ENCODE peak calls at places on chromosomes 5 and 9, in nine cellular contexts. A is PC-9, G is ovary, J is AG04449, E is mucosa of descending colon, W is AG04450, Z is body of pancreas, V is psoas muscle, R is astrocyte of the spinal cord. I is an unnamed sample.

GRCh38 chr5:91794856-91795548 is 411.9 kb upstream of the ARRDC3 start:
- DNase-seq in G (no peak), V (no peak), W (no peak), Z (no peak), R (no peak), J (no peak), A (no peak), E (no peak), I (no peak)

GRCh38 chr9:71549023-71549422 is 219.3 kb downstream of the CEMIP2 start:
- DNase-seq in A (no peak), W (no peak), G (no peak), J (no peak), V (no peak), E (no peak), Z (no peak), R (no peak), I (no peak)

GRCh38 chr9:18753904-18754303 is 279.1 kb downstream of the SAXO1 start:
- DNase-seq in R (no peak), W (no peak), Z (no peak), E (no peak), A (no peak), J (no peak), V (no peak), G (no peak), I (no peak)

GRCh38 chr5:160675988-160676387 is 176.0 kb downstream of the ATP10B start:
- DNase-seq in A (no peak), Z (no peak), R (no peak), J (no peak), V (no peak), W (no peak), G (no peak), E (no peak), I (no peak)

GRCh38 chr5:16726538-16726946 is 109.7 kb upstream of the RETREG1 start:
- DNase-seq in Z (no peak), R (peak), G (no peak), J (no peak), W (no peak), A (no peak), E (no peak), V (no peak), I (no peak)

GRCh38 chr9:79946718-79947117 is 375.0 kb downstream of the TLE4 start:
- DNase-seq in A (no peak), G (peak), R (peak), V (no peak), W (no peak), Z (no peak), J (no peak), E (no peak), I (no peak)

GRCh38 chr5:82349651-82350050 is 71.5 kb upstream of the RPS23 start:
- DNase-seq in J (no peak), Z (no peak), V (peak), G (no peak), E (peak), A (no peak), W (no peak), R (no peak), I (peak)

GRCh38 chr5:40333459-40334241 is 346.1 kb upstream of the PTGER4 start:
- DNase-seq in A (no peak), W (no peak), J (peak), V (no peak), Z (no peak), R (peak), E (no peak), G (no peak), I (peak)

GRCh38 chr5:164370841-164371240 is 865.4 kb downstream of the MAT2B start:
- DNase-seq in E (no peak), A (no peak), Z (no peak), G (no peak), J (no peak), R (no peak), W (no peak), V (no peak), I (no peak)

GRCh38 chr9:4297795-4298254 is 2.0 kb downstream of the GLIS3 start:
- DNase-seq in G (peak), E (peak), J (no peak), W (no peak), R (peak), Z (peak), A (peak), V (peak), I (peak)

GRCh38 chr5:150659360-150660107 is 1.5 kb upstream of the MYOZ3 start:
- DNase-seq in E (no peak), A (no peak), W (no peak), J (no peak), G (peak), Z (no peak), R (no peak), V (no peak), I (no peak)

GRCh38 chr9:120538339-120538738 is 41.6 kb downstream of the CDK5RAP2 start:
- DNase-seq in E (no peak), Z (no peak), V (no peak), R (peak), G (no peak), W (no peak), J (no peak), A (no peak), I (no peak)

GRCh38 chr5:96807099-96807654 is 568 bp downstream of the ERAP1 start:
- DNase-seq in V (peak), G (peak), W (no peak), E (peak), J (no peak), R (peak), Z (peak), A (peak), I (peak)

GRCh38 chr5:102583663-102584062 is 84.9 kb upstream of the SLCO6A1 start:
- DNase-seq in J (no peak), E (no peak), V (no peak), Z (no peak), G (no peak), R (peak), A (no peak), W (no peak), I (peak)

GRCh38 chr9:22170162-22170932 is 161.2 kb upstream of the CDKN2B start:
- DNase-seq in J (no peak), E (no peak), V (no peak), Z (no peak), G (no peak), R (peak), W (no peak), A (no peak), I (peak)

GRCh38 chr5:17878541-17878940 is 244.3 kb downstream of the TAF11L14 start:
- DNase-seq in A (no peak), G (no peak), J (no peak), Z (no peak), V (no peak), E (no peak), W (no peak), R (peak), I (no peak)

GRCh38 chr9:91433180-91433579 is 9.5 kb upstream of the NFIL3 start:
- DNase-seq in W (peak), A (peak), G (no peak), R (peak), V (no peak), E (no peak), Z (peak), J (peak), I (peak)

GRCh38 chr5:57207681-57208080 is 33.8 kb downstream of the GPBP1 start:
- DNase-seq in J (no peak), G (no peak), A (no peak), V (peak), E (no peak), Z (no peak), W (no peak), R (no peak), I (no peak)

GRCh38 chr9:132800038-132800648 is 77.9 kb downstream of the AK8 start:
- DNase-seq in A (peak), G (peak), Z (peak), V (peak), W (peak), R (peak), E (peak), J (peak), I (peak)

GRCh38 chr9:36895744-36896260 is 138.3 kb downstream of the PAX5 start:
- DNase-seq in V (no peak), G (no peak), A (no peak), J (no peak), R (no peak), Z (no peak), W (no peak), E (no peak), I (no peak)

GRCh38 chr9:35051069-35051967 is 21.1 kb downstream of the VCP start:
- DNase-seq in W (no peak), Z (peak), G (peak), E (no peak), J (no peak), V (peak), A (peak), R (peak), I (peak)

GRCh38 chr9:93280661-93281259 is 96.8 kb downstream of the WNK2 start:
- DNase-seq in R (no peak), E (no peak), Z (no peak), J (no peak), V (no peak), A (no peak), G (no peak), W (no peak), I (no peak)

GRCh38 chr9:4691794-4692193 is 12.4 kb downstream of the CDC37L1 start:
- DNase-seq in E (no peak), W (no peak), A (no peak), V (no peak), Z (no peak), J (no peak), R (peak), G (no peak), I (peak)

GRCh38 chr5:174311121-174311520 is 265.6 kb downstream of the NSG2 start:
- DNase-seq in E (no peak), V (no peak), G (no peak), R (no peak), J (no peak), W (no peak), A (no peak), Z (no peak), I (no peak)

GRCh38 chr5:124102491-124102890 is 590.5 kb downstream of the CSNK1G3 start:
- DNase-seq in J (no peak), A (no peak), W (no peak), R (peak), Z (no peak), G (no peak), E (no peak), V (no peak), I (no peak)

DNA sequence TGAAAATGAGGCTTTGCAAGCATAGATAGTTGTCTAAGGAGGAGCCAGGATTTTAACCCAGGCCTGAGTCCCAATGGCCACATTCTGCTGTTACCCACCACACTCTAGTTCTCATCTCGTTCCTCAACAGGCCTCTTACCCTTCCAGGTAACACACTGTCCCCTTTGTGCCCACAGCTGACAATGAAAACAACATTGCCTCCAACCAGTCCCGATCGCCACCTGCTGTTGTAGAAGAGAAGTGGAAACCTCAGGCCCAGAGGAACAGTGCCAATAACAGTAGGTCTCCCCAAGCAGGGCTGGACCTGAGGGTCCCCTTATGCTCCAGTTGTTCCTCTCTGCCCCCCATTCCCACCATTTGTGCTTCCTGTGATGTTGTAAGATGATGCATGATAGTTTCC is 30.4 kb downstream of the AMBP start:
- DNase-seq in W (no peak), A (no peak), G (no peak), V (no peak), J (no peak), Z (peak), R (no peak), E (no peak), I (peak)
- TF ChIP-seq CTCF in W (peak), A (peak), G (no peak), V (no peak), J (peak), Z (no peak), R (peak), E (peak), I (peak)

DNA sequence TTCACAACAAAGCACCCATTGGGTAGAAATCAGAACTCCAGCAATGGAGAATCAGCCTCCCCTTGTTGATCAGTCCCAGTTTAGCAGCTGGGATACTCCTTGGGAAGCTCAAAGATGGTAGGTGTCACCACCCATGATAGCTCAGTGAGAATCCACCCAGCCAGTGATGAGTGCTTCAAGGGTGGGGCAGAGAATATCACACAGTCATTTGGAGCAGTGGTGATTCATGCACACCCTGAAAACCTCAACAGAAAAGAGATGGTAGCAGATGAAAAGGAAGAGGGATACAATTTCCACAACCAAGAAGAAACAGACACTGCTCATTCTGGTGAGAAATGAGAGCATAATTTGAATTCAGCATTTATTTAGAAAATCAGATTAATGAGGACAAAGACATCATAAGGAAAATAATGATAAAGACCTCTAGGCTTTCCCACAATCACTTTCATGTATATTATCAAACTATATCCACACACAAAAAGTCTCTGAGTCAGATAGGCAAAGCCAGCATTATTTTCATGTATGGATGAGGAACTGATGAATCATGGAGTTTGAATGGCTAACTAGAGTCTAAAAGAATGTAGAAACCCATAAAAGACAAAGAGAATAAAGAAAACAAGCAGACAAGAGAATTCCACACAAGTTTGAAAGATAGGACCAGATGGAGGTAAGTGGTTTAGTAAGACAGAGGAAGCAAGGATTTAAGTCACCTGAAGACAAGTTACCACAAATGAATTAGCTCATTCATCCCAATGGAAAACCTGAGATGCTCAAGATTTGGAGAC is 82.9 kb downstream of the FEM1C start:
- DNase-seq in W (peak), V (no peak), R (peak), Z (no peak), E (no peak), J (no peak), A (peak), G (no peak), I (peak)
- H3K4me3 ChIP-seq in W (no peak), V (no peak), R (no peak), Z (no peak), E (no peak), J (no peak), A (no peak), G (no peak), I (no peak)

GRCh38 chr5:21236896-21237830 is 1249.2 kb upstream of the CDH18 start:
- DNase-seq in Z (no peak), R (peak), G (no peak), J (no peak), V (no peak), E (no peak), A (no peak), W (no peak), I (no peak)

GRCh38 chr5:21238786-21239185 is 1250.8 kb upstream of the CDH18 start:
- DNase-seq in J (no peak), E (no peak), W (no peak), R (no peak), A (no peak), V (no peak), Z (no peak), G (no peak), I (no peak)

GRCh38 chr5:21236104-21236503 is 1248.1 kb upstream of the CDH18 start:
- DNase-seq in V (no peak), W (no peak), G (no peak), Z (no peak), J (no peak), R (no peak), A (no peak), E (no peak), I (no peak)
- TF ChIP-seq CTCF in V (no peak), W (no peak), G (no peak), Z (no peak), J (no peak), R (no peak), A (no peak), E (no peak), I (no peak)

DNA sequence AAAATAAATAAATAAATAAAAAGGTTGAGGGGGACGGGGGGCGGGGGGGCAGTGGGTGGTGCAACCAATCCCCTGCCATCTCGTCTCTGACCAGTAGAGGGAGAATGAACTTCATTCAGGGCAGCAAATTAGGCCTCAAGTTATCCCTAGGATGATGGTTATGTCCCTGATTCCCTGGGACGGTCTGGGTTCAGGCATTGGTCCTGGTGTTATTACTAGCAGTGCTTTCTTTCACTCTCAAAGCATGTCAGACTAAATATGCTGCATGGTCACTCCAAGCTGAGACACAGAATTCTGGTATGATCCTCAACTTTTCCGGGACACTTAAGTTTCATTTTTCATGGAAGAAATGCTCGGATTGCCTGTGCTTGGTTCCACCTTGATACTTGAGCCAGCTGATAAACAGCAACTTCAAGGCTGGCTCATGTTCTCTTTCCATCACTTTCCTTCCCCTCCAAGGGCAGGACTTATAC is 59.4 kb downstream of the DAP start:
- DNase-seq in J (no peak), Z (peak), E (no peak), R (peak), W (no peak), A (peak), G (peak), V (no peak), I (peak)
- H3K4me3 ChIP-seq in J (no peak), Z (no peak), E (no peak), R (no peak), W (no peak), A (peak), G (no peak), V (no peak), I (no peak)

GRCh38 chr9:98538203-98538602 is 170.5 kb downstream of the GABBR2 start:
- DNase-seq in Z (no peak), J (no peak), E (no peak), W (no peak), A (no peak), R (no peak), G (no peak), V (no peak), I (no peak)
- TF ChIP-seq CTCF in Z (no peak), J (no peak), E (no peak), W (no peak), A (peak), R (peak), G (no peak), V (no peak), I (no peak)

DNA sequence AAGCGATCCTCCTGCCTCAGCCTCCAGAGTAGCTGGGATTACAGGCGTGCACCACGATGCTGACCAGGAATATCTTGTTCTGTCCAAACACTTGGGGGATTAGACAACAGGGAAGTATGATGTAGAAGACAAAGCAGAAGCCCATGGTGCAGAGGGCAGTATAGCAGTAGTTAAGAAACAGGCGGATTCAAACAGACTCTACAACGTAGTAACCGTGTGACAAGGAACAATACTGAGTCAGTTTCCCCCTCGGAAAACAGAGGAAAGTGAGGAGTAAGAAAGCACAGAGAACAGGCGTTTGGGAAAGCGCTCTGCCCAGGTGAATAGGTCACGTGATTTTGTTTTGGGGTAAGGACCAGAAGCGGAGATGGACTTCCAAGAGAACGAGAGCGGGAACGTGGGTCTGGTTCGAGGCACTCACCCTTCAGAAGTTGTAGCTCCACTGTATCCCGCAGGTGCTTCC is 337 bp downstream of the TRUB2 start:
- DNase-seq in R (no peak), Z (no peak), A (no peak), E (no peak), V (no peak), G (no peak), J (no peak), W (no peak), I (no peak)
- H3K4me3 ChIP-seq in R (peak), Z (peak), A (peak), E (peak), V (peak), G (peak), J (peak), W (peak), I (peak)

GRCh38 chr9:134365791-134366222 is 39.6 kb downstream of the RXRA start:
- DNase-seq in V (peak), W (no peak), Z (no peak), G (peak), A (peak), R (peak), J (no peak), E (no peak), I (peak)
- TF ChIP-seq CTCF in V (no peak), W (peak), Z (no peak), G (no peak), A (no peak), R (no peak), J (no peak), E (no peak), I (no peak)

GRCh38 chr5:111227226-111227782 is 3.1 kb downstream of the CAMK4 start:
- DNase-seq in E (no peak), G (no peak), J (no peak), R (no peak), A (no peak), V (no peak), W (no peak), Z (no peak), I (no peak)
- H3K4me3 ChIP-seq in E (no peak), G (no peak), J (no peak), R (no peak), A (no peak), V (no peak), W (no peak), Z (no peak), I (no peak)